ENCODE peak calls at places on chromosomes 1 and 21, in six cellular contexts. One of them, this sample, is unnamed.

GRCh38 chr1:10737268-10737624 is 59.2 kb downstream of the CASZ1 start:
- DNase-seq in left lung: no peak
- DNase-seq in heart left ventricle: peak
- DNase-seq in choroid plexus epithelial cell: no peak
- DNase-seq in left ventricle myocardium inferior: peak
- DNase-seq in right lobe of liver: no peak
- DNase-seq in this sample: no peak

GRCh38 chr1:66532214-66532613 is 1.7 kb upstream of the SGIP1 start:
- DNase-seq in left lung: no peak
- DNase-seq in heart left ventricle: no peak
- DNase-seq in choroid plexus epithelial cell: no peak
- DNase-seq in left ventricle myocardium inferior: no peak
- DNase-seq in right lobe of liver: no peak
- DNase-seq in this sample: no peak

GRCh38 chr1:19204665-19205266 is 5.3 kb downstream of the UBR4 start:
- DNase-seq in left lung: no peak
- DNase-seq in heart left ventricle: no peak
- DNase-seq in choroid plexus epithelial cell: peak
- DNase-seq in left ventricle myocardium inferior: no peak
- DNase-seq in right lobe of liver: no peak
- DNase-seq in this sample: no peak

GRCh38 chr1:56060901-56061300 is 518.5 kb downstream of the PLPP3 start:
- DNase-seq in left lung: no peak
- DNase-seq in heart left ventricle: no peak
- DNase-seq in choroid plexus epithelial cell: no peak
- DNase-seq in left ventricle myocardium inferior: no peak
- DNase-seq in right lobe of liver: no peak
- DNase-seq in this sample: no peak

GRCh38 chr1:232474821-232475220 is 155.1 kb downstream of the SIPA1L2 start:
- DNase-seq in left lung: no peak
- DNase-seq in heart left ventricle: no peak
- DNase-seq in choroid plexus epithelial cell: peak
- DNase-seq in left ventricle myocardium inferior: no peak
- DNase-seq in right lobe of liver: no peak
- DNase-seq in this sample: no peak

GRCh38 chr1:67827688-67828087 is 5.6 kb downstream of the GNG12 start:
- DNase-seq in left lung: no peak
- DNase-seq in heart left ventricle: no peak
- DNase-seq in choroid plexus epithelial cell: no peak
- DNase-seq in left ventricle myocardium inferior: no peak
- DNase-seq in right lobe of liver: no peak
- DNase-seq in this sample: no peak

GRCh38 chr1:205261946-205262668 is 34.4 kb downstream of the TMCC2 start:
- DNase-seq in left lung: no peak
- DNase-seq in heart left ventricle: no peak
- DNase-seq in choroid plexus epithelial cell: peak
- DNase-seq in left ventricle myocardium inferior: no peak
- DNase-seq in right lobe of liver: no peak
- DNase-seq in this sample: no peak

GRCh38 chr1:39145651-39145970 is 58.9 kb upstream of the MACF1 start:
- DNase-seq in left lung: no peak
- DNase-seq in heart left ventricle: no peak
- DNase-seq in choroid plexus epithelial cell: no peak
- DNase-seq in left ventricle myocardium inferior: no peak
- DNase-seq in right lobe of liver: no peak
- DNase-seq in this sample: no peak

GRCh38 chr1:201517631-201518030 is 10.7 kb upstream of the CSRP1 start:
- DNase-seq in left lung: no peak
- DNase-seq in heart left ventricle: no peak
- DNase-seq in choroid plexus epithelial cell: no peak
- DNase-seq in left ventricle myocardium inferior: no peak
- DNase-seq in right lobe of liver: no peak
- DNase-seq in this sample: no peak

GRCh38 chr1:240356568-240356967 is 255.4 kb downstream of the GREM2 start:
- DNase-seq in left lung: no peak
- DNase-seq in heart left ventricle: no peak
- DNase-seq in choroid plexus epithelial cell: no peak
- DNase-seq in left ventricle myocardium inferior: no peak
- DNase-seq in right lobe of liver: no peak
- DNase-seq in this sample: no peak

GRCh38 chr21:33761104-33762036 is 119.1 kb downstream of the ITSN1 start:
- DNase-seq in left lung: no peak
- DNase-seq in heart left ventricle: peak
- DNase-seq in choroid plexus epithelial cell: peak
- DNase-seq in left ventricle myocardium inferior: no peak
- DNase-seq in right lobe of liver: no peak
- DNase-seq in this sample: no peak

GRCh38 chr1:229410692-229411433 is 23.0 kb downstream of the ACTA1 start:
- DNase-seq in left lung: no peak
- DNase-seq in heart left ventricle: peak
- DNase-seq in choroid plexus epithelial cell: peak
- DNase-seq in left ventricle myocardium inferior: peak
- DNase-seq in right lobe of liver: no peak
- DNase-seq in this sample: no peak

GRCh38 chr1:39102537-39103320 is 76.6 kb downstream of the NDUFS5 start:
- DNase-seq in left lung: no peak
- DNase-seq in heart left ventricle: peak
- DNase-seq in choroid plexus epithelial cell: peak
- DNase-seq in left ventricle myocardium inferior: no peak
- DNase-seq in right lobe of liver: no peak
- DNase-seq in this sample: no peak

GRCh38 chr1:149963358-149963757 is 26.7 kb upstream of the MTMR11 start:
- DNase-seq in left lung: no peak
- DNase-seq in heart left ventricle: no peak
- DNase-seq in choroid plexus epithelial cell: no peak
- DNase-seq in left ventricle myocardium inferior: no peak
- DNase-seq in right lobe of liver: no peak
- DNase-seq in this sample: no peak

GRCh38 chr1:204476563-204476962 is 18.0 kb downstream of the PIK3C2B start:
- DNase-seq in left lung: no peak
- DNase-seq in heart left ventricle: no peak
- DNase-seq in choroid plexus epithelial cell: no peak
- DNase-seq in left ventricle myocardium inferior: no peak
- DNase-seq in right lobe of liver: no peak
- DNase-seq in this sample: no peak

GRCh38 chr1:87794788-87795614 is 466.3 kb downstream of the LMO4 start:
- DNase-seq in left lung: no peak
- DNase-seq in heart left ventricle: no peak
- DNase-seq in choroid plexus epithelial cell: peak
- DNase-seq in left ventricle myocardium inferior: no peak
- DNase-seq in right lobe of liver: no peak
- DNase-seq in this sample: no peak

GRCh38 chr1:160954158-160955104 is at the start of gene ITLN2:
- DNase-seq in left lung: no peak
- DNase-seq in heart left ventricle: no peak
- DNase-seq in choroid plexus epithelial cell: peak
- DNase-seq in left ventricle myocardium inferior: no peak
- DNase-seq in right lobe of liver: no peak
- DNase-seq in this sample: no peak

GRCh38 chr1:68339505-68339904 is 107.2 kb upstream of the WLS start:
- DNase-seq in left lung: no peak
- DNase-seq in heart left ventricle: no peak
- DNase-seq in choroid plexus epithelial cell: peak
- DNase-seq in left ventricle myocardium inferior: no peak
- DNase-seq in right lobe of liver: no peak
- DNase-seq in this sample: no peak

DNA sequence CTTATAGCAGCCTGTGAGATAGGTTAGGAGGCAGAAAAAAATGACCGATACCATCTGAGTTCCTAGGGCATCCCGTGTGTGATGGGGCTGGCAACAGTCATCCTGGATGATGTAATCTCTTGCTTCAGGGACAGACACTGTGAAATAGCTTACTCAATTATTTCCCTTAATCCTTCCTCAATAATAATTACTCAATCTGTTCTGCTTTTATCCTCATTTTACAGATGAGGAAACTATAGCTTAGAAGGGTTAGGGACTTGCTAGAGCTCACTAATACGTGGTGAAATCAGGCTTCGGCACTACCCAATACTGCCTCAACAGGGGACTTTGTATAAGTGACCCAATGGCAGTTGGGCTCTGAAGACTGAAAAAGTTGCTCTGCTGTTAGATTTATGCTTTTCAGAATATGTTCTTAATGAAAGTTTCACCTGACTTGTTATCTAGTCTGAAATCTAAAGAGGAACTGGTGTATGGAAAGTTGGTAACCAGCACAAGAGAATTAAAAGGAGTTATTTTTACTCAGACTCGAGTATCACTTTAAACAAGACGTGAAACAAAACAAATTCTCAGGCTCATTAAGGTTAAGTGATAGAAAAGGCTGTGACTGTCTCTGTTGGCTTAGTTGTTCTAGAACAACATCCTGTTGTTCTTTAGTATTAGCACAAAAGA is 14.4 kb downstream of the CD55 start:
- DNase-seq in left lung: no peak
- DNase-seq in heart left ventricle: no peak
- DNase-seq in choroid plexus epithelial cell: no peak
- DNase-seq in left ventricle myocardium inferior: no peak
- DNase-seq in right lobe of liver: no peak
- DNase-seq in this sample: no peak
- TF ChIP-seq CTCF in left lung: no peak
- TF ChIP-seq CTCF in heart left ventricle: no peak
- TF ChIP-seq CTCF in choroid plexus epithelial cell: no peak
- TF ChIP-seq CTCF in left ventricle myocardium inferior: no peak
- TF ChIP-seq CTCF in right lobe of liver: no peak
- TF ChIP-seq CTCF in this sample: no peak

GRCh38 chr1:20261095-20261494 is 29.6 kb upstream of the VWA5B1 start:
- DNase-seq in left lung: no peak
- DNase-seq in heart left ventricle: no peak
- DNase-seq in choroid plexus epithelial cell: no peak
- DNase-seq in left ventricle myocardium inferior: no peak
- DNase-seq in right lobe of liver: no peak
- DNase-seq in this sample: no peak

GRCh38 chr1:20255666-20256065 is 35.0 kb upstream of the VWA5B1 start:
- DNase-seq in left lung: no peak
- DNase-seq in heart left ventricle: no peak
- DNase-seq in choroid plexus epithelial cell: peak
- DNase-seq in left ventricle myocardium inferior: no peak
- DNase-seq in right lobe of liver: no peak
- DNase-seq in this sample: no peak

GRCh38 chr1:20262810-20263534 is 27.7 kb upstream of the VWA5B1 start:
- DNase-seq in left lung: no peak
- DNase-seq in heart left ventricle: no peak
- DNase-seq in choroid plexus epithelial cell: no peak
- DNase-seq in left ventricle myocardium inferior: no peak
- DNase-seq in right lobe of liver: no peak
- DNase-seq in this sample: no peak

GRCh38 chr1:20265243-20265642 is 25.4 kb upstream of the VWA5B1 start:
- DNase-seq in left lung: no peak
- DNase-seq in heart left ventricle: peak
- DNase-seq in choroid plexus epithelial cell: peak
- DNase-seq in left ventricle myocardium inferior: peak
- DNase-seq in right lobe of liver: no peak
- DNase-seq in this sample: no peak

DNA sequence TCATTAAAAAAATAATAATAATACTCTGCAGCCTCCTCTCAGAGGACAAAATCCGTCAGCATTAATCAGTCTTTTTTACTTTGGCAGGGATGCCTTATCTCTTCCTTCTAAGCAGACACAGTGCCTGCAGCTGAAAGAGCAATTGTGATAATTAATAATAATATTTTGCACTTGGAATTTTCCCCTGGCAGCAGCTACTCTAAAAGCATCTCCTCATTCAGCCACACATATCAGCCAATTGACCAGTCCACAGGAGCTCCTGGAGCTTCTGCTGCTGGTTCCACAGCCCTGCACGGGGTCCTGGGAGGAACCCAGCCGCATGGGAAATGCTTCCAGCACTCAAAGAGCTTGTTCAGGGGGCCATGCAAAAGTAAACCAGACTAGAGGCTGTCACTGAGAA is 31.0 kb upstream of the VWA5B1 start:
- DNase-seq in left lung: no peak
- DNase-seq in heart left ventricle: no peak
- DNase-seq in choroid plexus epithelial cell: no peak
- DNase-seq in left ventricle myocardium inferior: no peak
- DNase-seq in right lobe of liver: no peak
- DNase-seq in this sample: no peak
- TF ChIP-seq CTCF in left lung: no peak
- TF ChIP-seq CTCF in heart left ventricle: no peak
- TF ChIP-seq CTCF in choroid plexus epithelial cell: no peak
- TF ChIP-seq CTCF in left ventricle myocardium inferior: no peak
- TF ChIP-seq CTCF in right lobe of liver: no peak
- TF ChIP-seq CTCF in this sample: no peak

DNA sequence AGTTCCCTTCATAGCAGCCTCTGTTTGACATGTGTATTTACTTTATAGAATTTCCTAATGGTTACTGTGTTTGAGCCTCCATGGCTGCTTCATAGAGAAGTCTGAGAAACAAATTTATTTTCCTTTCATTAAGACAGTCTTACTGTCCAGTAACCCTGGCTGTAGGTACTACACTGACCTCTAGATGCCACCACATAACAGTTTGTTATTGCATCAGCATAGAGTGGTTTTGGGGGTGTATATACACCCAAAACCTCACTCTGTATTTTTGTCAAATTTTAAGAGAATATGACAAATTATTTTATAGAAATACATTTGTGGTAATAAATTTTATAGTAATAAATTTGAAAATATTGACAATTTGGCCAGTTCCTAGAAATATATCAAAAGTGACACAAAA is 57.3 kb downstream of the OBSCN start:
- DNase-seq in left lung: no peak
- DNase-seq in heart left ventricle: no peak
- DNase-seq in choroid plexus epithelial cell: peak
- DNase-seq in left ventricle myocardium inferior: no peak
- DNase-seq in right lobe of liver: no peak
- DNase-seq in this sample: no peak
- TF ChIP-seq CTCF in left lung: no peak
- TF ChIP-seq CTCF in heart left ventricle: no peak
- TF ChIP-seq CTCF in choroid plexus epithelial cell: no peak
- TF ChIP-seq CTCF in left ventricle myocardium inferior: peak
- TF ChIP-seq CTCF in right lobe of liver: peak
- TF ChIP-seq CTCF in this sample: peak

GRCh38 chr1:30837653-30838052 is 70.9 kb downstream of the SDC3 start:
- DNase-seq in left lung: no peak
- DNase-seq in heart left ventricle: no peak
- DNase-seq in choroid plexus epithelial cell: no peak
- DNase-seq in left ventricle myocardium inferior: no peak
- DNase-seq in right lobe of liver: no peak
- DNase-seq in this sample: no peak
- TF ChIP-seq CTCF in left lung: no peak
- TF ChIP-seq CTCF in heart left ventricle: no peak
- TF ChIP-seq CTCF in choroid plexus epithelial cell: no peak
- TF ChIP-seq CTCF in left ventricle myocardium inferior: no peak
- TF ChIP-seq CTCF in right lobe of liver: no peak
- TF ChIP-seq CTCF in this sample: no peak

DNA sequence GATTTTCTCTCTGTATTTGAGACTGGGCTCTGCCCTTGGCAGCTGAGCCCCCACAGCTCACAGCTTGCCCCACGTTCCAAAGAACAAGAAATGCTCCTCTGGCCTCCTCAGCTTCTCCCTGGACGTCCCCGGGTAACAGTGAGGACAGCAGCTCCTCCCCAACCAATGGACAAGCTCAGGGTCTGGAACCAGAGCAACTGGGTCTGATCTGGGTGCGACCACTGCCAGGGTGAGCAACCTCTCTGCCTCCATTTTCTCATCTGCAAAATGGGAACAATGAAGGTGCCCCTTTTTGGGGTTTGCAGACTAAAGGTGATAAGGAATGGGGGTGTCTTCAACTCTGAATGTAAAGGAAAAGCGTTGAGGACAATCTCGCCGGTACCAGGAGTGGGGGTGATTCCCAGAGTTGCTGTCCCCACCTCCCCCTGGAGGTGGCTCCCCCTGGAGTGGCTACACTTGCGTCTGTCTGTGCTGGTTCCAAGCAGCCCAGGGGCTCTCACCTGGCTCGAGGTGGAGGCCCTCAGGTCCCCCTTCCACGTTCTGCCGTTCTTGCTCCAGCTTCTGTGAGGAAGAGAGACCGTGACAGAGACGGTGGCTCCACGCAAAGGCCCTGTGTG is 6.9 kb downstream of the C21orf58 start:
- DNase-seq in left lung: no peak
- DNase-seq in heart left ventricle: no peak
- DNase-seq in choroid plexus epithelial cell: no peak
- DNase-seq in left ventricle myocardium inferior: no peak
- DNase-seq in right lobe of liver: no peak
- DNase-seq in this sample: no peak
- TF ChIP-seq CTCF in left lung: no peak
- TF ChIP-seq CTCF in heart left ventricle: no peak
- TF ChIP-seq CTCF in choroid plexus epithelial cell: no peak
- TF ChIP-seq CTCF in left ventricle myocardium inferior: no peak
- TF ChIP-seq CTCF in right lobe of liver: no peak
- TF ChIP-seq CTCF in this sample: no peak

This sample was measured in type B pancreatic cell.